ENCODE peak calls at places on chromosomes 12 and 14, in five cellular contexts. Z, K, F, W and J are unnamed samples.

GRCh38 chr14:60590907-60591510 is 58.3 kb downstream of the SIX1 start:
- DNase-seq in F (no peak), W (no peak), K (no peak), Z (no peak), J (no peak)

GRCh38 chr14:54259821-54260220 is 137.0 kb upstream of the CDKN3 start:
- DNase-seq in Z (no peak), F (no peak), K (no peak), W (no peak), J (no peak)

GRCh38 chr12:22262309-22262708 is 72.2 kb downstream of the ST8SIA1 start:
- DNase-seq in Z (no peak), K (no peak), F (no peak), W (no peak), J (no peak)

GRCh38 chr14:76777721-76778120 is 16.5 kb downstream of the VASH1 start:
- DNase-seq in W (no peak), F (no peak), K (no peak), Z (no peak), J (no peak)

GRCh38 chr12:20282411-20282810 is 85.9 kb upstream of the PDE3A start:
- DNase-seq in K (no peak), W (no peak), F (no peak), Z (no peak), J (no peak)

GRCh38 chr12:94062194-94062593 is 86.2 kb upstream of the PLXNC1 start:
- DNase-seq in F (no peak), K (no peak), Z (no peak), W (no peak), J (no peak)

GRCh38 chr12:90390947-90391346 is 564.0 kb downstream of the CCER1 start:
- DNase-seq in W (no peak), F (no peak), Z (no peak), K (no peak), J (no peak)

GRCh38 chr12:54497883-54498282 is 331 bp downstream of the NCKAP1L start:
- DNase-seq in W (no peak), F (no peak), Z (no peak), K (no peak), J (no peak)

GRCh38 chr12:52210925-52211650 is 19.3 kb upstream of the KRT80 start:
- DNase-seq in Z (no peak), K (no peak), W (no peak), F (no peak), J (no peak)

GRCh38 chr12:123431951-123432886 is 4.3 kb downstream of the RILPL2 start:
- DNase-seq in W (no peak), Z (no peak), F (no peak), K (no peak), J (no peak)

GRCh38 chr12:43105426-43105981 is 446.5 kb downstream of the ADAMTS20 start:
- DNase-seq in K (no peak), F (no peak), W (no peak), Z (no peak), J (no peak)

GRCh38 chr12:76944892-76945291 is 66.1 kb upstream of the CSRP2 start:
- DNase-seq in F (no peak), Z (no peak), K (no peak), W (no peak), J (no peak)

GRCh38 chr12:51118706-51119105 is 35.3 kb upstream of the CSRNP2 start:
- DNase-seq in Z (no peak), W (no peak), F (no peak), K (no peak), J (no peak)

GRCh38 chr12:122837306-122838265 is 2.3 kb downstream of the HIP1R start:
- DNase-seq in Z (no peak), F (no peak), K (no peak), W (no peak), J (no peak)

GRCh38 chr14:70343141-70343540 is 16.3 kb downstream of the COX16 start:
- DNase-seq in K (no peak), F (no peak), W (no peak), Z (no peak), J (no peak)

GRCh38 chr12:116559330-116560080 is at the start of gene MAP1LC3B2:
- DNase-seq in W (peak), F (peak), Z (no peak), K (peak), J (peak)

GRCh38 chr14:29446971-29447370 is 480.7 kb downstream of the PRKD1 start:
- DNase-seq in W (no peak), K (no peak), Z (no peak), F (no peak), J (no peak)

GRCh38 chr12:28704477-28705169 is 444.5 kb upstream of the FAR2 start:
- DNase-seq in Z (no peak), W (no peak), F (no peak), K (no peak), J (no peak)

GRCh38 chr12:111178194-111179081 is 190.5 kb downstream of the PHETA1 start:
- DNase-seq in Z (no peak), W (no peak), K (no peak), F (no peak), J (no peak)

GRCh38 chr14:99731536-99732435 is 47.7 kb downstream of the CYP46A1 start:
- DNase-seq in Z (no peak), K (peak), F (no peak), W (no peak), J (no peak)